ENCODE peak calls at places on chromosome 16, in four cellular contexts. Y is stomach, J is IMR-90, K is brain microvascular endothelial cell. L is an unnamed sample.

GRCh38 chr16:4382795-4383357 is 11.2 kb downstream of the VASN start:
- DNase-seq in Y (no peak), J (no peak), K (no peak), L (no peak)

GRCh38 chr16:27526169-27526568 is 23.5 kb downstream of the GTF3C1 start:
- DNase-seq in Y (peak), J (no peak), K (no peak), L (no peak)

GRCh38 chr16:4533490-4533889 is 5.1 kb downstream of the CDIP1 start:
- DNase-seq in Y (no peak), J (no peak), K (no peak), L (no peak)

GRCh38 chr16:57810197-57811024 is 8.1 kb upstream of the KIFC3 start:
- DNase-seq in Y (peak), J (peak), K (peak), L (peak)

GRCh38 chr16:4249546-4249945 is 7.7 kb upstream of the SRL start:
- DNase-seq in Y (no peak), J (no peak), K (no peak), L (no peak)

GRCh38 chr16:83420206-83420760 is 387.5 kb upstream of the HSBP1 start:
- DNase-seq in Y (no peak), J (peak), K (peak), L (no peak)

GRCh38 chr16:56297684-56298083 is 106.4 kb downstream of the GNAO1 start:
- DNase-seq in Y (no peak), J (no peak), K (no peak), L (no peak)

GRCh38 chr16:3121843-3122467 is 9.6 kb downstream of the ZNF205 start:
- DNase-seq in Y (no peak), J (no peak), K (no peak), L (no peak)

GRCh38 chr16:54062361-54063346 is 223.9 kb downstream of the IRX3 start:
- DNase-seq in Y (no peak), J (no peak), K (no peak), L (no peak)

DNA sequence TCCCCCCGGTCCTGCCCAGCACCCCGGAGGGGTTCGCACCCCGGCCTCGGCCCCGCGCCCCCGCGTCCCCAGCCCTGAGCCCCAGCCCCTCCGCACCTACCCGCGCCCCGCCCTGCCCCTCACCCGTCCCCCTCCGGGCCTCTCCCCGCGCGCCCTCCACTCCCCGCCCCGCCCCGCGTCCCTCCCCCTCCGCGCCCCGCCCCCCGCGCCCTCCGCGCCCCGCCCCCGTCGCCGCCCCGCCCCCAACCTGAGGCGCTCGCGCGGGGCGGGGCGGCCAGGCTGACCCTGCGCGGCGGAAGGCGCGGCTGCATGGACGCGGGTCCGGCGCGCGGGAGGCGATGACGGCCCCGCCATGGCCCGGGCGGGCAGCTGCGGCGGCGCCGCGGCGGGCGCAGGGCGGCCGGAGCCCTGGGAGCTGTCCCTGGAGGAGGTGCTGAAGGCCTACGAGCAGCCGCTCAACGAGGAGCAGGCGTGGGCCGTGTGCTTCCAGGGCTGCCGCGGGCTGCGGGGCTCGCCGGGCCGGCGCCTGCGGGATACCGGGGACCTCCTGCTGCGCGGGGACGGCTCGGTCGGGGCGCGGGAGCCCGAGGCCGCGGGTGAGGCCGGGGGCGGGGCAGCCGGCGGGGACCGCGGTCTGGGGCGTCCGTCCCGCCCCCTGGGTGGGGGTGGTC is at the start of gene SPIRE2:
- DNase-seq in Y (peak), J (peak), K (peak), L (peak)
- H3K4me3 ChIP-seq in Y (peak), J (peak), K (peak), L (peak)

DNA sequence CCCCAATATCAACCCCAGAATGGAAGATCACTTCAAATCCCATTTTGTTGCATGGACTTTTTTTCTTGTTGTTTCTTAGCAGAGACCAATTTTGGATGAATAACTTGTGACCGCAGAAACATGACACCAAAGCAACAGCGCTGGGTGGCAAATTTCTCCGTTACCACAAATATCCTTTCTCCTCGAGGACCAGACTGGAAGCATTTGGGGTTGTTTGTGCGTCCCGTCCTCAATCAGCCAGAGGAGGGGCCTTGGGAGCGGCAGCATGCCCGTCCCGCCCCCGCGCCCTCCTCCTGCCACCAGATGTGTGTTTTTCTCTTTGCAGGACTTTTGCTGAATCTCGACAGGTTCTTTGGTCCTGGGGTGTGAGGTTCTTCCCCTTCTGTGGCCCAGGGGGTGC is 282.5 kb upstream of the FOXF1 start:
- DNase-seq in Y (peak), J (peak), K (no peak), L (peak)
- TF ChIP-seq CTCF in Y (no peak), J (no peak), K (no peak), L (no peak)

GRCh38 chr16:21159281-21159951 is 942 bp downstream of the LDAF1 start:
- DNase-seq in Y (peak), J (no peak), K (no peak), L (no peak)
- H3K4me3 ChIP-seq in Y (peak), J (peak), K (peak), L (peak)

DNA sequence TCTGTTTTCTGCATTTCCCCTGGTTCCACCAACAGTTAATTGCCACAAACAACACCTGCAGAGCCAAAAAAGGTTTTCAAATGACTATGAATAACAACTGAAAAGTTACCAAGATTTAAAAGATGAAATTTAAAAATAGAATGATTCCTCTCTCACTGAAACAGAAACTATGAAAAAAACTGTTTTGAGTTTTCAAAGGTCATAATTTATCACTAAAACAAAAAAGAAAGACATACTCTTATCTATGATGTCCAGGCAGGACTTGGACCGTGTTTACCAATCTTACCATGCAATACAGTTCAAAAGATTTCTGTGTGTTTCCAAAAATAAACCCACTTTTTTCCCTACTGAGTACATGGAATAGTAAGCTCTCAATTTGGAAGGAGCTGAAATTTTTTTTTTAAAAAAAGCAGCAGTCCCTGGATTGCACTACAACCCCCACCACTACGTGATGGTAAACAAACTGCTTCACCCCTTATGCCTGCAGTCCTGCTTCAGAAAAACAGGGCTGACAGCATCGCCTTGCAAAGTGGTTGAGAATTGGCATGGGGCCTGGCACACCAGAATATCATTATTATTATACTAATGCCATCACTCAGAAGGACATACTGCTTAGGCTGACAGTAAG is 8.5 kb downstream of the TXNDC11 start:
- DNase-seq in Y (no peak), J (no peak), K (no peak), L (no peak)
- TF ChIP-seq CTCF in Y (no peak), J (no peak), K (no peak), L (no peak)

GRCh38 chr16:17277981-17278381 is 192.8 kb downstream of the XYLT1 start:
- DNase-seq in Y (peak), J (peak), K (no peak), L (no peak)

GRCh38 chr16:17278988-17279387 is 191.8 kb downstream of the XYLT1 start:
- DNase-seq in Y (no peak), J (no peak), K (no peak), L (no peak)

GRCh38 chr16:17283022-17283421 is 187.7 kb downstream of the XYLT1 start:
- DNase-seq in Y (no peak), J (no peak), K (no peak), L (no peak)

GRCh38 chr16:17282247-17282646 is 188.5 kb downstream of the XYLT1 start:
- DNase-seq in Y (no peak), J (no peak), K (no peak), L (no peak)

DNA sequence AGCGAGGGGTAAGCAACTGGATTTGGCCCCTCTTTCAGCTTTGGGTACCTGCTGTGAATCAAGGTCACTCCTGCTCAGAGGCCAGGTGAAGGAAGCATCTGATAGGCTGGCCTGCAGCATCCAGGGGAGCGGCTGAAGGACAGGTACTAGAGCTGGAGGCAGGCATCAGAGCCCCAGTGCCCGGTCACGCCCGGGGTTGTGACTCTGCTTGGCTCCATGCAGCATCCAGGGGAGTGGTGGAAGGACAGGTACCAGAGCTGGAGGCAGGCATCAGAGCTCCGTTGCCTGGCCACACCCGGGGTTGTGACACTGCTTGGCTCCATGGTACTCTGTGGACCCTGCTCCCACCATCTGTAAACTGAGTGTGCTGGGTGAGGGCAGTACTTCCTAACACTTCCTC is 189.7 kb downstream of the XYLT1 start:
- DNase-seq in Y (no peak), J (no peak), K (no peak), L (no peak)
- H3K4me3 ChIP-seq in Y (no peak), J (no peak), K (no peak), L (no peak)